ENCODE peak calls at places on chromosome 2, in four cellular contexts. One of them, this sample, is unnamed.

GRCh38 chr2:135890830-135891229 is 14.6 kb upstream of the MCM6 start:
- DNase-seq in mesendoderm: no peak
- DNase-seq in IMR-90: no peak
- DNase-seq in H1: no peak
- DNase-seq in this sample: no peak

GRCh38 chr2:189086710-189087109 is 92.9 kb downstream of the COL5A2 start:
- DNase-seq in mesendoderm: peak
- DNase-seq in IMR-90: peak
- DNase-seq in H1: no peak
- DNase-seq in this sample: no peak

GRCh38 chr2:112793449-112793978 is 9.2 kb upstream of the IL1A start:
- DNase-seq in mesendoderm: no peak
- DNase-seq in IMR-90: peak
- DNase-seq in H1: no peak
- DNase-seq in this sample: no peak

GRCh38 chr2:37338933-37339332 is 5.5 kb upstream of the QPCT start:
- DNase-seq in mesendoderm: no peak
- DNase-seq in IMR-90: no peak
- DNase-seq in H1: no peak
- DNase-seq in this sample: no peak

GRCh38 chr2:69564604-69565003 is 78.9 kb downstream of the AAK1 start:
- DNase-seq in mesendoderm: no peak
- DNase-seq in IMR-90: no peak
- DNase-seq in H1: no peak
- DNase-seq in this sample: no peak

GRCh38 chr2:231565915-231566594 is 26.6 kb upstream of the TEX44 start:
- DNase-seq in mesendoderm: peak
- DNase-seq in IMR-90: no peak
- DNase-seq in H1: no peak
- DNase-seq in this sample: no peak

GRCh38 chr2:168278424-168278888 is 31.1 kb upstream of the STK39 start:
- DNase-seq in mesendoderm: peak
- DNase-seq in IMR-90: peak
- DNase-seq in H1: no peak
- DNase-seq in this sample: no peak

GRCh38 chr2:47725808-47726207 is 57.1 kb upstream of the MSH6 start:
- DNase-seq in mesendoderm: no peak
- DNase-seq in IMR-90: no peak
- DNase-seq in H1: no peak
- DNase-seq in this sample: no peak

GRCh38 chr2:178476477-178476876 is 1.9 kb downstream of the FKBP7 start:
- DNase-seq in mesendoderm: no peak
- DNase-seq in IMR-90: no peak
- DNase-seq in H1: no peak
- DNase-seq in this sample: no peak

DNA sequence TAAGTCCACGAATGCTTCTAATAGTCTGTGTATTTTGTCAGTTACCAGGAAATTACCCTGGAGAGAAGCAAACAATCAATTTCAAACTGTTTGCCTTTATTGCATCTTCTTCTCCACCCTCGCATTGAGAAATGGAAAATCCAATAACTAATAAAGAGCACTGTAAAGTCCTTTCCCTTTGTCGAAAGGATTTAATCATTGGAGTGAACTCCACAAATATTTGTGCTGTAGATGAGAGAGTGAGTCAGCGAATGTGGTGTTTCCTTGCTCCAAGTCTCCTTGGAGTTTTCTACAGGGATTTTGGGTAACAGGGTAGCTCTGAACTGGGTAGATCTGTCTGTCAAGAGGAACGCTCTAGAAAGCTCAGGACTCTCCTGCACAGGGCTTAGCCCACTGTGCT is 240.2 kb downstream of the KCNS3 start:
- DNase-seq in mesendoderm: no peak
- DNase-seq in IMR-90: peak
- DNase-seq in H1: no peak
- DNase-seq in this sample: no peak
- H4K5ac ChIP-seq in mesendoderm: no peak
- H4K5ac ChIP-seq in IMR-90: no peak
- H4K5ac ChIP-seq in H1: no peak
- H4K5ac ChIP-seq in this sample: no peak

DNA sequence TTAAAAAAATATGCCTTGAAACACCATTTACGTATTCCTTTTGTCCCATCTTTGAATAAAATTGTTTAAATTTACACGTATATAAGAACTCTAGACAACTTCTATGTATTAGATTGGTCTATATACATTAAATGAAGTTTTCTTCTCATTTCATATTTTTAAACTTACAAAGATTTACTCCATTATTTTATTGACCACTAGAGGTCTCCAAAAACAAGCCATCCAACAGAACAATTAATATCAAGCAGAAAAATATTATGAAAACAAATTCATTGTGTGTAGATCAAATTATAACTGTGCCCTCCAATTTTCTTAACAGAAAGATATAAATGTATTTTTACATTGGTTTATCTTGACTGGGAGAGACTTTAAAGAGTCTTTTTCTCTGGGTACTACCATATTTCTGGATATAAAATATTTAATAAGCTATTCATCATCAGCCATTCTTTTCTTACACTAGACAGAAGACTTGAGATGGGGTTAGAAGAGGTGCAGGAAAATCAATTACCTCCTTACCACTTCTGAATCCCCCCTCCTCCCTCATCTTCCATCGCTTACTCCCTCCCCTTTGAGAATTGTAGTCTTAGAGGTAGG is 66.5 kb downstream of the DPP4 start:
- DNase-seq in mesendoderm: no peak
- DNase-seq in IMR-90: peak
- DNase-seq in H1: no peak
- DNase-seq in this sample: no peak
- H4K5ac ChIP-seq in mesendoderm: no peak
- H4K5ac ChIP-seq in IMR-90: no peak
- H4K5ac ChIP-seq in H1: no peak
- H4K5ac ChIP-seq in this sample: no peak

GRCh38 chr2:100119235-100119634 is 23.2 kb downstream of the AFF3 start:
- DNase-seq in mesendoderm: peak
- DNase-seq in IMR-90: no peak
- DNase-seq in H1: no peak
- DNase-seq in this sample: no peak
- H4K5ac ChIP-seq in mesendoderm: no peak
- H4K5ac ChIP-seq in IMR-90: no peak
- H4K5ac ChIP-seq in H1: no peak
- H4K5ac ChIP-seq in this sample: no peak

GRCh38 chr2:42074661-42075060 is 26.8 kb downstream of the PKDCC start:
- DNase-seq in mesendoderm: peak
- DNase-seq in IMR-90: no peak
- DNase-seq in H1: no peak
- DNase-seq in this sample: peak

GRCh38 chr2:42077343-42077742 is 29.5 kb downstream of the PKDCC start:
- DNase-seq in mesendoderm: no peak
- DNase-seq in IMR-90: no peak
- DNase-seq in H1: no peak
- DNase-seq in this sample: no peak

GRCh38 chr2:42073739-42074138 is 25.9 kb downstream of the PKDCC start:
- DNase-seq in mesendoderm: no peak
- DNase-seq in IMR-90: peak
- DNase-seq in H1: no peak
- DNase-seq in this sample: no peak

GRCh38 chr2:42079737-42080287 is 32.0 kb downstream of the PKDCC start:
- DNase-seq in mesendoderm: no peak
- DNase-seq in IMR-90: no peak
- DNase-seq in H1: no peak
- DNase-seq in this sample: no peak

GRCh38 chr2:42076357-42076921 is 28.6 kb downstream of the PKDCC start:
- DNase-seq in mesendoderm: no peak
- DNase-seq in IMR-90: no peak
- DNase-seq in H1: no peak
- DNase-seq in this sample: no peak
- H4K5ac ChIP-seq in mesendoderm: no peak
- H4K5ac ChIP-seq in IMR-90: no peak
- H4K5ac ChIP-seq in H1: no peak
- H4K5ac ChIP-seq in this sample: no peak

DNA sequence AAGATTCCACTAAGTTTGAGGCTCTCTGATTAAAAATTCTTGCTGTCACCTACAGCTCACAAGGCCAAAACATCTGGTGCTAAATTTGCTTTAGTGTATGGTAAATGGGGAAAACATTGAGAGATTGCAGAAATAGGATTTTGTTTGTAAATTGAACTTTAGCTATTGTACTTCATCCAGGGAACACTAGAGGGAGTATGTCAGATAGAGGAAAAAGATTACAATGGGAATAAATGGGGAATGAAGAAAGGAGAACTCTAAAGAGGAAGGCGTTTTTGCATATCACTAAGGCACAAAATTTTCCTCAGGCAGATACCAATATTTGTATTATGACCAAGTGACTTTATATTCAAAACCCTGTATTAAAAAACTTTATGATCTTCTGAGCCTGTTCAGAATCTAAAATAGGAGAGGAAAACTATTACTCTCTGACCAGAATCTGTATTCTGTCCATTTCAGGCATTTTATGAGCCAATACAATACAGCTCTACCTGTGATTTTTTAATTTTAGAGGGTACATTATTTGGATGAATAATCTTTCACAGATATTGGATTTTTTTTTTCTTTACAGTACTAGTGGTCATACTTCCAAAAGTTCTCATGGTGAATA is 52.3 kb upstream of the ITGB6 start:
- DNase-seq in mesendoderm: peak
- DNase-seq in IMR-90: peak
- DNase-seq in H1: no peak
- DNase-seq in this sample: no peak
- H4K5ac ChIP-seq in mesendoderm: no peak
- H4K5ac ChIP-seq in IMR-90: no peak
- H4K5ac ChIP-seq in H1: no peak
- H4K5ac ChIP-seq in this sample: no peak

GRCh38 chr2:21381421-21381820 is 257.7 kb downstream of the TDRD15 start:
- DNase-seq in mesendoderm: no peak
- DNase-seq in IMR-90: peak
- DNase-seq in H1: no peak
- DNase-seq in this sample: no peak

GRCh38 chr2:21386666-21387065 is 262.9 kb downstream of the TDRD15 start:
- DNase-seq in mesendoderm: no peak
- DNase-seq in IMR-90: no peak
- DNase-seq in H1: no peak
- DNase-seq in this sample: no peak

GRCh38 chr2:21379140-21379539 is 255.4 kb downstream of the TDRD15 start:
- DNase-seq in mesendoderm: no peak
- DNase-seq in IMR-90: no peak
- DNase-seq in H1: no peak
- DNase-seq in this sample: no peak

GRCh38 chr2:21382980-21383520 is 259.3 kb downstream of the TDRD15 start:
- DNase-seq in mesendoderm: no peak
- DNase-seq in IMR-90: no peak
- DNase-seq in H1: no peak
- DNase-seq in this sample: no peak
- H4K5ac ChIP-seq in mesendoderm: no peak
- H4K5ac ChIP-seq in IMR-90: no peak
- H4K5ac ChIP-seq in H1: no peak
- H4K5ac ChIP-seq in this sample: no peak

GRCh38 chr2:43408784-43409160 is 182.4 kb upstream of the ZFP36L2 start:
- DNase-seq in mesendoderm: no peak
- DNase-seq in IMR-90: no peak
- DNase-seq in H1: no peak
- DNase-seq in this sample: no peak
- H4K5ac ChIP-seq in mesendoderm: no peak
- H4K5ac ChIP-seq in IMR-90: no peak
- H4K5ac ChIP-seq in H1: no peak
- H4K5ac ChIP-seq in this sample: no peak